ENCODE peak calls at places on chromosomes 3 and 15, in seven cellular contexts. J is GM23338, D is endodermal cell, O is left lung, L is ovary, W is Panc1, X is sigmoid colon. I is an unnamed sample.

GRCh38 chr3:16338999-16339398 is 74.0 kb downstream of the OXNAD1 start:
- DNase-seq in J (no peak), D (no peak), O (no peak), L (no peak), W (no peak), X (no peak), I (peak; percentile 96)

GRCh38 chr3:49198161-49198560 is 26.8 kb downstream of the KLHDC8B start:
- DNase-seq in J (no peak), D (no peak), O (no peak), L (no peak), W (no peak), X (no peak), I (no peak)

GRCh38 chr3:100993309-100993708 is at the start of gene ABI3BP:
- DNase-seq in J (no peak), D (peak; percentile 57), O (peak; percentile 82), L (peak; percentile 79), W (no peak), X (peak; percentile 93), I (peak; percentile 93)

GRCh38 chr3:147412917-147413711 is 3.9 kb downstream of the ZIC1 start:
- DNase-seq in J (peak; percentile 64), D (peak; percentile 82), O (no peak), L (no peak), W (no peak), X (no peak), I (no peak)

GRCh38 chr3:112038863-112039262 is 4.3 kb downstream of the TMPRSS7 start:
- DNase-seq in J (no peak), D (no peak), O (no peak), L (no peak), W (no peak), X (no peak), I (no peak)

GRCh38 chr15:83769411-83769960 is 115.6 kb downstream of the ADAMTSL3 start:
- DNase-seq in J (no peak), D (no peak), O (no peak), L (no peak), W (no peak), X (no peak), I (no peak)

GRCh38 chr15:28886431-28887343 is 913 bp downstream of the APBA2 start:
- DNase-seq in J (peak; percentile 43), D (no peak), O (no peak), L (no peak), W (no peak), X (no peak), I (no peak)

GRCh38 chr3:196868297-196868661 is 559 bp downstream of the SENP5 start:
- DNase-seq in J (peak; percentile 56), D (peak; percentile 75), O (no peak), L (no peak), W (no peak), X (no peak), I (peak; percentile 27)

GRCh38 chr15:75904241-75904631 is 558 bp downstream of the FBXO22 start:
- DNase-seq in J (peak; percentile 65), D (peak; percentile 70), O (peak; percentile 79), L (peak; percentile 9), W (no peak), X (no peak), I (peak; percentile 37)

GRCh38 chr3:127689266-127689860 is 16.6 kb downstream of the ABTB1 start:
- DNase-seq in J (no peak), D (peak; percentile 54), O (peak; percentile 31), L (no peak), W (no peak), X (peak; percentile 53), I (no peak)

GRCh38 chr15:58115692-58116091 is 22.5 kb upstream of the AQP9 start:
- DNase-seq in J (peak; percentile 29), D (no peak), O (no peak), L (no peak), W (no peak), X (no peak), I (peak; percentile 37)

GRCh38 chr3:170542704-170543103 is 43.2 kb downstream of the SLC7A14 start:
- DNase-seq in J (no peak), D (no peak), O (no peak), L (no peak), W (no peak), X (no peak), I (peak; percentile 32)

GRCh38 chr3:44227622-44228021 is 14.1 kb upstream of the TOPAZ1 start:
- DNase-seq in J (no peak), D (no peak), O (no peak), L (no peak), W (no peak), X (no peak), I (no peak)

GRCh38 chr3:69181592-69182211 is 59.3 kb upstream of the LMOD3 start:
- DNase-seq in J (no peak), D (no peak), O (no peak), L (no peak), W (no peak), X (no peak), I (peak; percentile 78)

GRCh38 chr3:171086914-171087313 is 60.4 kb upstream of the SLC2A2 start:
- DNase-seq in J (no peak), D (no peak), O (no peak), L (no peak), W (no peak), X (no peak), I (no peak)

GRCh38 chr3:71206305-71206704 is 377.2 kb downstream of the FOXP1 start:
- DNase-seq in J (no peak), D (no peak), O (no peak), L (no peak), W (no peak), X (no peak), I (no peak)

GRCh38 chr15:64232400-64232799 is 69.6 kb upstream of the PPIB start:
- DNase-seq in J (no peak), D (no peak), O (no peak), L (no peak), W (no peak), X (no peak), I (no peak)

GRCh38 chr3:14925729-14926591 is 21.4 kb upstream of the NR2C2 start:
- DNase-seq in J (peak; percentile 89), D (peak; percentile 79), O (no peak), L (no peak), W (peak; percentile 47), X (no peak), I (peak; percentile 81)

GRCh38 chr15:90234519-90234988 is 545 bp downstream of the GDPGP1 start:
- DNase-seq in J (no peak), D (no peak), O (no peak), L (no peak), W (no peak), X (no peak), I (peak; percentile 23)

GRCh38 chr15:90233701-90234518 is at the start of the genes CIB1 and GDPGP1:
- DNase-seq in J (peak; percentile 96), D (peak; percentile 98), O (peak; percentile 100), L (peak; percentile 97), W (no peak), X (peak; percentile 99), I (peak; percentile 97)

GRCh38 chr15:90231028-90232017 is 2.4 kb downstream of the CIB1 start:
- DNase-seq in J (no peak), D (no peak), O (peak; percentile 85), L (no peak), W (no peak), X (peak; percentile 69), I (no peak)

GRCh38 chr15:90232196-90232595 is 1.5 kb downstream of the CIB1 start:
- DNase-seq in J (no peak), D (no peak), O (no peak), L (no peak), W (no peak), X (no peak), I (no peak)

GRCh38 chr15:90232941-90233700 is 620 bp downstream of the CIB1 start:
- DNase-seq in J (peak; percentile 87), D (peak; percentile 90), O (peak; percentile 91), L (peak; percentile 52), W (no peak), X (peak; percentile 83), I (peak; percentile 50)
- TF ChIP-seq CTCF in J (peak; percentile 56), D (peak; percentile 77), O (peak; percentile 16), L (peak; percentile 15), W (no peak), X (peak; percentile 41), I (peak; percentile 42)

GRCh38 chr3:37863949-37864822 is 2.5 kb downstream of the CTDSPL start:
- DNase-seq in J (peak; percentile 35), D (peak; percentile 58), O (no peak), L (no peak), W (no peak), X (no peak), I (no peak)
- H3K4me3 ChIP-seq in J (peak overlapping the region; percentile 85), D (peak overlapping the region; percentile 75), O (peak overlapping the region; percentile 63), L (no peak overlapping the region), W (peak overlapping the region; percentile 64), X (peak overlapping the region; percentile 82), I (no peak overlapping the region)

GRCh38 chr15:65857718-65858402 is 11.4 kb upstream of the RAB11A start:
- DNase-seq in J (no peak), D (peak; percentile 49), O (no peak), L (no peak), W (no peak), X (no peak), I (no peak)

GRCh38 chr15:65856821-65857455 is 12.4 kb upstream of the RAB11A start:
- DNase-seq in J (peak; percentile 89), D (peak; percentile 86), O (peak; percentile 85), L (no peak), W (no peak), X (peak; percentile 80), I (peak; percentile 66)

GRCh38 chr15:65863106-65863505 is 6.2 kb upstream of the RAB11A start:
- DNase-seq in J (no peak), D (no peak), O (no peak), L (no peak), W (no peak), X (no peak), I (no peak)

GRCh38 chr15:65867244-65867643 is 2.0 kb upstream of the RAB11A start:
- DNase-seq in J (no peak), D (no peak), O (no peak), L (no peak), W (no peak), X (no peak), I (no peak)

GRCh38 chr15:65862682-65863081 is 6.6 kb upstream of the RAB11A start:
- DNase-seq in J (peak; percentile 93), D (peak; percentile 93), O (no peak), L (no peak), W (no peak), X (no peak), I (peak; percentile 77)
- TF ChIP-seq CTCF in J (peak; percentile 85), D (peak; percentile 76), O (no peak), L (no peak), W (peak; percentile 72), X (no peak), I (peak; percentile 69)

GRCh38 chr15:42491540-42492225 is 742 bp upstream of the ZNF106 start:
- DNase-seq in J (no peak), D (no peak), O (no peak), L (no peak), W (no peak), X (no peak), I (peak; percentile 63)

GRCh38 chr15:42490743-42491539 is at the start of gene ZNF106:
- DNase-seq in J (peak; percentile 96), D (peak; percentile 97), O (peak; percentile 95), L (peak; percentile 86), W (peak; percentile 73), X (peak; percentile 91), I (peak; percentile 94)

GRCh38 chr15:42494998-42495360 is 455 bp upstream of the SNAP23 start:
- DNase-seq in J (peak; percentile 36), D (no peak), O (no peak), L (no peak), W (no peak), X (peak; percentile 74), I (peak; percentile 86)

GRCh38 chr15:42495361-42496212 is at the start of gene SNAP23:
- DNase-seq in J (peak; percentile 95), D (peak; percentile 96), O (peak; percentile 99), L (peak; percentile 89), W (peak; percentile 66), X (peak; percentile 98), I (peak; percentile 97)

GRCh38 chr15:42493694-42494093 is 1.7 kb upstream of the SNAP23 start:
- DNase-seq in J (no peak), D (no peak), O (no peak), L (no peak), W (no peak), X (no peak), I (no peak)
- H3K4me3 ChIP-seq in J (no peak overlapping the region), D (no peak overlapping the region), O (peak overlapping the region; percentile 5), L (no peak overlapping the region), W (no peak overlapping the region), X (no peak overlapping the region), I (no peak overlapping the region)